ENCODE peak calls at places on chromosomes 4 and X, in ten cellular contexts. One of them, this sample, is unnamed.

GRCh38 chr4:155684892-155685550 is 18.4 kb downstream of the GUCY1A1 start:
- DNase-seq in H9: no peak
- DNase-seq in PC-3: no peak
- DNase-seq in brain microvascular endothelial cell: no peak
- DNase-seq in foreskin fibroblast: no peak
- DNase-seq in glutamatergic neuron: no peak
- DNase-seq in cardiac muscle cell: no peak
- DNase-seq in Calu3: no peak
- DNase-seq in GM12865: no peak
- DNase-seq in neural progenitor cell: no peak
- DNase-seq in this sample: no peak

GRCh38 chr4:175459571-175459970 is 352.5 kb downstream of the GPM6A start:
- DNase-seq in H9: no peak
- DNase-seq in PC-3: no peak
- DNase-seq in brain microvascular endothelial cell: no peak
- DNase-seq in foreskin fibroblast: no peak
- DNase-seq in glutamatergic neuron: no peak
- DNase-seq in cardiac muscle cell: no peak
- DNase-seq in Calu3: no peak
- DNase-seq in GM12865: no peak
- DNase-seq in neural progenitor cell: no peak
- DNase-seq in this sample: no peak

GRCh38 chr4:185708348-185708747 is 103.6 kb downstream of the SORBS2 start:
- DNase-seq in H9: no peak
- DNase-seq in PC-3: peak; percentile 58
- DNase-seq in brain microvascular endothelial cell: no peak
- DNase-seq in foreskin fibroblast: peak; percentile 21
- DNase-seq in glutamatergic neuron: no peak
- DNase-seq in cardiac muscle cell: no peak
- DNase-seq in Calu3: no peak
- DNase-seq in GM12865: no peak
- DNase-seq in neural progenitor cell: no peak
- DNase-seq in this sample: no peak

GRCh38 chrX:108001218-108001814 is 19.1 kb upstream of the TEX13B start:
- DNase-seq in H9: no peak
- DNase-seq in PC-3: peak; percentile 83
- DNase-seq in brain microvascular endothelial cell: peak; percentile 16
- DNase-seq in foreskin fibroblast: peak; percentile 49
- DNase-seq in glutamatergic neuron: no peak
- DNase-seq in cardiac muscle cell: peak; percentile 70
- DNase-seq in Calu3: peak; percentile 24
- DNase-seq in GM12865: peak; percentile 59
- DNase-seq in neural progenitor cell: peak; percentile 50
- DNase-seq in this sample: peak; percentile 27

GRCh38 chr4:7206385-7206784 is 14.0 kb downstream of the SORCS2 start:
- DNase-seq in H9: no peak
- DNase-seq in PC-3: peak; percentile 61
- DNase-seq in brain microvascular endothelial cell: peak; percentile 80
- DNase-seq in foreskin fibroblast: peak; percentile 69
- DNase-seq in glutamatergic neuron: no peak
- DNase-seq in cardiac muscle cell: no peak
- DNase-seq in Calu3: no peak
- DNase-seq in GM12865: no peak
- DNase-seq in neural progenitor cell: peak; percentile 60
- DNase-seq in this sample: no peak

GRCh38 chrX:110167952-110168451 is 149.9 kb downstream of the AMMECR1 start:
- DNase-seq in H9: peak; percentile 67
- DNase-seq in PC-3: peak; percentile 30
- DNase-seq in brain microvascular endothelial cell: peak; percentile 28
- DNase-seq in foreskin fibroblast: peak; percentile 43
- DNase-seq in glutamatergic neuron: peak; percentile 49
- DNase-seq in cardiac muscle cell: peak; percentile 62
- DNase-seq in Calu3: peak; percentile 32
- DNase-seq in GM12865: peak; percentile 36
- DNase-seq in neural progenitor cell: peak; percentile 63
- DNase-seq in this sample: peak; percentile 58

GRCh38 chrX:40316502-40316901 is 218.7 kb upstream of the BCOR start:
- DNase-seq in H9: no peak
- DNase-seq in PC-3: no peak
- DNase-seq in brain microvascular endothelial cell: no peak
- DNase-seq in foreskin fibroblast: no peak
- DNase-seq in glutamatergic neuron: no peak
- DNase-seq in cardiac muscle cell: no peak
- DNase-seq in Calu3: no peak
- DNase-seq in GM12865: no peak
- DNase-seq in neural progenitor cell: no peak
- DNase-seq in this sample: no peak

GRCh38 chr4:158895797-158896442 is 127.1 kb downstream of the FNIP2 start:
- DNase-seq in H9: peak; percentile 54
- DNase-seq in PC-3: peak; percentile 32
- DNase-seq in brain microvascular endothelial cell: peak; percentile 20
- DNase-seq in foreskin fibroblast: peak; percentile 9
- DNase-seq in glutamatergic neuron: no peak
- DNase-seq in cardiac muscle cell: no peak
- DNase-seq in Calu3: peak; percentile 23
- DNase-seq in GM12865: no peak
- DNase-seq in neural progenitor cell: peak; percentile 47
- DNase-seq in this sample: no peak

GRCh38 chrX:45992402-45993123 is 552.7 kb downstream of the ZNF674 start:
- DNase-seq in H9: no peak
- DNase-seq in PC-3: peak; percentile 71
- DNase-seq in brain microvascular endothelial cell: no peak
- DNase-seq in foreskin fibroblast: no peak
- DNase-seq in glutamatergic neuron: no peak
- DNase-seq in cardiac muscle cell: no peak
- DNase-seq in Calu3: no peak
- DNase-seq in GM12865: no peak
- DNase-seq in neural progenitor cell: no peak
- DNase-seq in this sample: no peak

GRCh38 chr4:168421671-168422070 is 58.6 kb downstream of the DDX60L start:
- DNase-seq in H9: no peak
- DNase-seq in PC-3: peak; percentile 71
- DNase-seq in brain microvascular endothelial cell: peak; percentile 72
- DNase-seq in foreskin fibroblast: peak; percentile 38
- DNase-seq in glutamatergic neuron: no peak
- DNase-seq in cardiac muscle cell: no peak
- DNase-seq in Calu3: peak; percentile 53
- DNase-seq in GM12865: no peak
- DNase-seq in neural progenitor cell: no peak
- DNase-seq in this sample: peak; percentile 28

GRCh38 chr4:140269369-140269768 is 104.1 kb upstream of the SCOC start:
- DNase-seq in H9: no peak
- DNase-seq in PC-3: no peak
- DNase-seq in brain microvascular endothelial cell: no peak
- DNase-seq in foreskin fibroblast: no peak
- DNase-seq in glutamatergic neuron: no peak
- DNase-seq in cardiac muscle cell: no peak
- DNase-seq in Calu3: no peak
- DNase-seq in GM12865: no peak
- DNase-seq in neural progenitor cell: no peak
- DNase-seq in this sample: no peak

GRCh38 chrX:52422884-52423283 is 54.1 kb downstream of the XAGE2 start:
- DNase-seq in H9: no peak
- DNase-seq in PC-3: peak; percentile 28
- DNase-seq in brain microvascular endothelial cell: peak; percentile 12
- DNase-seq in foreskin fibroblast: peak; percentile 65
- DNase-seq in glutamatergic neuron: no peak
- DNase-seq in cardiac muscle cell: no peak
- DNase-seq in Calu3: no peak
- DNase-seq in GM12865: no peak
- DNase-seq in neural progenitor cell: no peak
- DNase-seq in this sample: no peak

GRCh38 chr4:104064650-104065577 is 345.1 kb upstream of the TACR3 start:
- DNase-seq in H9: peak; percentile 61
- DNase-seq in PC-3: peak; percentile 54
- DNase-seq in brain microvascular endothelial cell: peak; percentile 12
- DNase-seq in foreskin fibroblast: no peak
- DNase-seq in glutamatergic neuron: peak; percentile 70
- DNase-seq in cardiac muscle cell: peak; percentile 73
- DNase-seq in Calu3: peak; percentile 53
- DNase-seq in GM12865: peak; percentile 83
- DNase-seq in neural progenitor cell: peak; percentile 80
- DNase-seq in this sample: peak; percentile 30

GRCh38 chr4:126604273-126604867 is 1028.4 kb upstream of the INTU start:
- DNase-seq in H9: no peak
- DNase-seq in PC-3: peak; percentile 38
- DNase-seq in brain microvascular endothelial cell: peak; percentile 16
- DNase-seq in foreskin fibroblast: peak; percentile 77
- DNase-seq in glutamatergic neuron: peak; percentile 24
- DNase-seq in cardiac muscle cell: peak; percentile 45
- DNase-seq in Calu3: peak; percentile 23
- DNase-seq in GM12865: peak; percentile 29
- DNase-seq in neural progenitor cell: peak; percentile 57
- DNase-seq in this sample: no peak
- TF ChIP-seq CTCF in H9: peak; percentile 78
- TF ChIP-seq CTCF in PC-3: peak; percentile 70
- TF ChIP-seq CTCF in brain microvascular endothelial cell: peak; percentile 86
- TF ChIP-seq CTCF in foreskin fibroblast: peak; percentile 91
- TF ChIP-seq CTCF in glutamatergic neuron: peak; percentile 65
- TF ChIP-seq CTCF in cardiac muscle cell: peak; percentile 87
- TF ChIP-seq CTCF in Calu3: no peak
- TF ChIP-seq CTCF in GM12865: peak; percentile 55
- TF ChIP-seq CTCF in neural progenitor cell: peak; percentile 85
- TF ChIP-seq CTCF in this sample: no peak

GRCh38 chr4:177131736-177132135 is 177.9 kb upstream of the NEIL3 start:
- DNase-seq in H9: no peak
- DNase-seq in PC-3: no peak
- DNase-seq in brain microvascular endothelial cell: no peak
- DNase-seq in foreskin fibroblast: no peak
- DNase-seq in glutamatergic neuron: no peak
- DNase-seq in cardiac muscle cell: no peak
- DNase-seq in Calu3: no peak
- DNase-seq in GM12865: no peak
- DNase-seq in neural progenitor cell: no peak
- DNase-seq in this sample: no peak
- TF ChIP-seq CTCF in H9: no peak
- TF ChIP-seq CTCF in PC-3: no peak
- TF ChIP-seq CTCF in brain microvascular endothelial cell: no peak
- TF ChIP-seq CTCF in foreskin fibroblast: no peak
- TF ChIP-seq CTCF in glutamatergic neuron: no peak
- TF ChIP-seq CTCF in cardiac muscle cell: no peak
- TF ChIP-seq CTCF in Calu3: no peak
- TF ChIP-seq CTCF in GM12865: no peak
- TF ChIP-seq CTCF in neural progenitor cell: no peak
- TF ChIP-seq CTCF in this sample: no peak

GRCh38 chr4:113153529-113154101 is 104.2 kb downstream of the ANK2 start:
- DNase-seq in H9: no peak
- DNase-seq in PC-3: peak; percentile 51
- DNase-seq in brain microvascular endothelial cell: no peak
- DNase-seq in foreskin fibroblast: peak; percentile 22
- DNase-seq in glutamatergic neuron: no peak
- DNase-seq in cardiac muscle cell: no peak
- DNase-seq in Calu3: no peak
- DNase-seq in GM12865: no peak
- DNase-seq in neural progenitor cell: no peak
- DNase-seq in this sample: no peak
- TF ChIP-seq CTCF in H9: peak; percentile 50
- TF ChIP-seq CTCF in PC-3: peak; percentile 57
- TF ChIP-seq CTCF in brain microvascular endothelial cell: peak; percentile 30
- TF ChIP-seq CTCF in foreskin fibroblast: no peak
- TF ChIP-seq CTCF in glutamatergic neuron: no peak
- TF ChIP-seq CTCF in cardiac muscle cell: peak; percentile 18
- TF ChIP-seq CTCF in Calu3: no peak
- TF ChIP-seq CTCF in GM12865: no peak
- TF ChIP-seq CTCF in neural progenitor cell: no peak
- TF ChIP-seq CTCF in this sample: no peak

GRCh38 chr4:42280327-42281095 is 116.8 kb upstream of the SHISA3 start:
- DNase-seq in H9: no peak
- DNase-seq in PC-3: peak; percentile 48
- DNase-seq in brain microvascular endothelial cell: peak; percentile 31
- DNase-seq in foreskin fibroblast: no peak
- DNase-seq in glutamatergic neuron: no peak
- DNase-seq in cardiac muscle cell: peak; percentile 35
- DNase-seq in Calu3: peak; percentile 1
- DNase-seq in GM12865: peak; percentile 60
- DNase-seq in neural progenitor cell: peak; percentile 39
- DNase-seq in this sample: peak; percentile 33
- TF ChIP-seq CTCF in H9: peak; percentile 76
- TF ChIP-seq CTCF in PC-3: peak; percentile 65
- TF ChIP-seq CTCF in brain microvascular endothelial cell: peak; percentile 73
- TF ChIP-seq CTCF in foreskin fibroblast: peak; percentile 65
- TF ChIP-seq CTCF in glutamatergic neuron: peak; percentile 93
- TF ChIP-seq CTCF in cardiac muscle cell: peak; percentile 82
- TF ChIP-seq CTCF in Calu3: no peak
- TF ChIP-seq CTCF in GM12865: peak; percentile 74
- TF ChIP-seq CTCF in neural progenitor cell: peak; percentile 60
- TF ChIP-seq CTCF in this sample: peak; percentile 61